ENCODE peak calls at places on chromosome 19, in seven cellular contexts. One of them, this sample, is unnamed.

GRCh38 chr19:18999896-19000620 is 33.3 kb downstream of the SUGP2 start:
- DNase-seq in cardiac fibroblast: peak
- DNase-seq in foreskin fibroblast: peak
- DNase-seq in thoracic aorta: no peak
- DNase-seq in fibroblast of mammary gland: peak
- DNase-seq in MM.1S: no peak
- DNase-seq in body of pancreas: no peak
- DNase-seq in this sample: no peak

GRCh38 chr19:19538077-19538764 is at the start of gene CILP2:
- DNase-seq in foreskin fibroblast: peak
- DNase-seq in cardiac fibroblast: no peak
- DNase-seq in thoracic aorta: no peak
- DNase-seq in body of pancreas: peak
- DNase-seq in MM.1S: no peak
- DNase-seq in fibroblast of mammary gland: no peak
- DNase-seq in this sample: no peak

GRCh38 chr19:54462072-54462712 is 1.4 kb downstream of the LENG9 start:
- DNase-seq in foreskin fibroblast: peak
- DNase-seq in fibroblast of mammary gland: no peak
- DNase-seq in thoracic aorta: no peak
- DNase-seq in body of pancreas: peak
- DNase-seq in MM.1S: no peak
- DNase-seq in cardiac fibroblast: no peak
- DNase-seq in this sample: no peak

GRCh38 chr19:44614313-44614712 is 950 bp downstream of the IGSF23 start:
- DNase-seq in foreskin fibroblast: no peak
- DNase-seq in cardiac fibroblast: no peak
- DNase-seq in body of pancreas: no peak
- DNase-seq in fibroblast of mammary gland: no peak
- DNase-seq in MM.1S: no peak
- DNase-seq in thoracic aorta: no peak
- DNase-seq in this sample: no peak

GRCh38 chr19:28426110-28426901 is 786.6 kb downstream of the UQCRFS1 start:
- DNase-seq in foreskin fibroblast: no peak
- DNase-seq in body of pancreas: no peak
- DNase-seq in cardiac fibroblast: no peak
- DNase-seq in MM.1S: no peak
- DNase-seq in thoracic aorta: no peak
- DNase-seq in fibroblast of mammary gland: no peak
- DNase-seq in this sample: no peak

GRCh38 chr19:14089662-14090508 is 666 bp downstream of the SAMD1 start:
- DNase-seq in body of pancreas: peak
- DNase-seq in fibroblast of mammary gland: peak
- DNase-seq in foreskin fibroblast: peak
- DNase-seq in thoracic aorta: no peak
- DNase-seq in cardiac fibroblast: peak
- DNase-seq in MM.1S: peak
- DNase-seq in this sample: no peak

GRCh38 chr19:45630463-45630862 is 8.7 kb downstream of the EML2 start:
- DNase-seq in fibroblast of mammary gland: peak
- DNase-seq in cardiac fibroblast: peak
- DNase-seq in MM.1S: peak
- DNase-seq in foreskin fibroblast: peak
- DNase-seq in body of pancreas: no peak
- DNase-seq in thoracic aorta: no peak
- DNase-seq in this sample: peak

GRCh38 chr19:20640545-20640944 is 20.8 kb downstream of the ZNF626 start:
- DNase-seq in fibroblast of mammary gland: no peak
- DNase-seq in MM.1S: no peak
- DNase-seq in cardiac fibroblast: no peak
- DNase-seq in body of pancreas: no peak
- DNase-seq in thoracic aorta: no peak
- DNase-seq in foreskin fibroblast: no peak
- DNase-seq in this sample: no peak

GRCh38 chr19:50909240-50910070 is 1.7 kb downstream of the KLK4 start:
- DNase-seq in fibroblast of mammary gland: peak
- DNase-seq in foreskin fibroblast: peak
- DNase-seq in cardiac fibroblast: peak
- DNase-seq in MM.1S: no peak
- DNase-seq in thoracic aorta: no peak
- DNase-seq in body of pancreas: peak
- DNase-seq in this sample: no peak

GRCh38 chr19:45768644-45769053 is 403 bp downstream of the SIX5 start:
- DNase-seq in cardiac fibroblast: peak
- DNase-seq in body of pancreas: peak
- DNase-seq in thoracic aorta: no peak
- DNase-seq in foreskin fibroblast: peak
- DNase-seq in MM.1S: peak
- DNase-seq in fibroblast of mammary gland: peak
- DNase-seq in this sample: no peak

GRCh38 chr19:48359123-48359522 is 4.6 kb downstream of the TMEM143 start:
- DNase-seq in MM.1S: no peak
- DNase-seq in thoracic aorta: no peak
- DNase-seq in body of pancreas: no peak
- DNase-seq in foreskin fibroblast: no peak
- DNase-seq in cardiac fibroblast: no peak
- DNase-seq in fibroblast of mammary gland: no peak
- DNase-seq in this sample: no peak

GRCh38 chr19:13208131-13208963 is 58.1 kb downstream of the IER2 start:
- DNase-seq in thoracic aorta: no peak
- DNase-seq in body of pancreas: no peak
- DNase-seq in foreskin fibroblast: peak
- DNase-seq in cardiac fibroblast: peak
- DNase-seq in fibroblast of mammary gland: peak
- DNase-seq in MM.1S: peak
- DNase-seq in this sample: peak

GRCh38 chr19:58305932-58306323 is 751 bp downstream of the ERVK3-1 start:
- DNase-seq in fibroblast of mammary gland: peak
- DNase-seq in foreskin fibroblast: no peak
- DNase-seq in cardiac fibroblast: peak
- DNase-seq in body of pancreas: no peak
- DNase-seq in thoracic aorta: no peak
- DNase-seq in MM.1S: peak
- DNase-seq in this sample: no peak

GRCh38 chr19:10568444-10568825 is 344 bp downstream of the CDKN2D start:
- DNase-seq in body of pancreas: peak
- DNase-seq in foreskin fibroblast: peak
- DNase-seq in MM.1S: peak
- DNase-seq in thoracic aorta: no peak
- DNase-seq in fibroblast of mammary gland: no peak
- DNase-seq in cardiac fibroblast: no peak
- DNase-seq in this sample: no peak

GRCh38 chr19:17996826-17997316 is 11.1 kb upstream of the ARRDC2 start:
- DNase-seq in fibroblast of mammary gland: peak
- DNase-seq in body of pancreas: peak
- DNase-seq in foreskin fibroblast: peak
- DNase-seq in cardiac fibroblast: peak
- DNase-seq in MM.1S: peak
- DNase-seq in thoracic aorta: no peak
- DNase-seq in this sample: no peak

GRCh38 chr19:4183967-4184717 is 1.7 kb downstream of the ANKRD24 start:
- DNase-seq in fibroblast of mammary gland: no peak
- DNase-seq in cardiac fibroblast: no peak
- DNase-seq in body of pancreas: no peak
- DNase-seq in MM.1S: no peak
- DNase-seq in thoracic aorta: no peak
- DNase-seq in foreskin fibroblast: no peak
- DNase-seq in this sample: no peak

GRCh38 chr19:16944626-16945363 is 56.0 kb downstream of the F2RL3 start:
- DNase-seq in thoracic aorta: no peak
- DNase-seq in fibroblast of mammary gland: no peak
- DNase-seq in body of pancreas: no peak
- DNase-seq in MM.1S: no peak
- DNase-seq in foreskin fibroblast: no peak
- DNase-seq in cardiac fibroblast: no peak
- DNase-seq in this sample: no peak

GRCh38 chr19:35063940-35064818 is 22.7 kb downstream of the HPN start:
- DNase-seq in MM.1S: no peak
- DNase-seq in body of pancreas: peak
- DNase-seq in foreskin fibroblast: peak
- DNase-seq in fibroblast of mammary gland: peak
- DNase-seq in cardiac fibroblast: peak
- DNase-seq in thoracic aorta: no peak
- DNase-seq in this sample: no peak

GRCh38 chr19:14497347-14497921 is 1.5 kb upstream of the GIPC1 start:
- DNase-seq in fibroblast of mammary gland: no peak
- DNase-seq in MM.1S: no peak
- DNase-seq in body of pancreas: no peak
- DNase-seq in cardiac fibroblast: peak
- DNase-seq in foreskin fibroblast: peak
- DNase-seq in thoracic aorta: no peak
- DNase-seq in this sample: no peak

GRCh38 chr19:4557186-4557970 is 2.1 kb downstream of the SEMA6B start:
- DNase-seq in foreskin fibroblast: no peak
- DNase-seq in MM.1S: no peak
- DNase-seq in cardiac fibroblast: no peak
- DNase-seq in fibroblast of mammary gland: no peak
- DNase-seq in body of pancreas: no peak
- DNase-seq in thoracic aorta: no peak
- DNase-seq in this sample: no peak

GRCh38 chr19:12838182-12838890 is at the start of gene MAST1:
- DNase-seq in cardiac fibroblast: peak
- DNase-seq in foreskin fibroblast: peak
- DNase-seq in body of pancreas: peak
- DNase-seq in MM.1S: peak
- DNase-seq in thoracic aorta: no peak
- DNase-seq in fibroblast of mammary gland: no peak
- DNase-seq in this sample: no peak

GRCh38 chr19:21398851-21399250 is 1.9 kb downstream of the ZNF493 start:
- DNase-seq in foreskin fibroblast: peak
- DNase-seq in body of pancreas: no peak
- DNase-seq in cardiac fibroblast: no peak
- DNase-seq in MM.1S: no peak
- DNase-seq in fibroblast of mammary gland: peak
- DNase-seq in thoracic aorta: no peak
- DNase-seq in this sample: no peak

GRCh38 chr19:16886305-16886880 is 2.4 kb upstream of the F2RL3 start:
- DNase-seq in foreskin fibroblast: peak
- DNase-seq in MM.1S: no peak
- DNase-seq in fibroblast of mammary gland: peak
- DNase-seq in thoracic aorta: no peak
- DNase-seq in body of pancreas: peak
- DNase-seq in cardiac fibroblast: peak
- DNase-seq in this sample: no peak

GRCh38 chr19:5968431-5969373 is 9.2 kb downstream of the RANBP3 start:
- DNase-seq in foreskin fibroblast: no peak
- DNase-seq in fibroblast of mammary gland: no peak
- DNase-seq in body of pancreas: peak
- DNase-seq in thoracic aorta: no peak
- DNase-seq in cardiac fibroblast: no peak
- DNase-seq in MM.1S: peak
- DNase-seq in this sample: no peak

GRCh38 chr19:49635530-49636229 is 4.3 kb downstream of the RRAS start:
- DNase-seq in fibroblast of mammary gland: peak
- DNase-seq in foreskin fibroblast: peak
- DNase-seq in cardiac fibroblast: peak
- DNase-seq in body of pancreas: no peak
- DNase-seq in thoracic aorta: no peak
- DNase-seq in MM.1S: no peak
- DNase-seq in this sample: no peak
- TF ChIP-seq CTCF in fibroblast of mammary gland: no peak
- TF ChIP-seq CTCF in foreskin fibroblast: peak
- TF ChIP-seq CTCF in cardiac fibroblast: no peak
- TF ChIP-seq CTCF in body of pancreas: no peak
- TF ChIP-seq CTCF in thoracic aorta: no peak
- TF ChIP-seq CTCF in MM.1S: no peak
- TF ChIP-seq CTCF in this sample: peak

GRCh38 chr19:39335168-39335567 is 675 bp downstream of the GMFG start:
- DNase-seq in foreskin fibroblast: no peak
- DNase-seq in fibroblast of mammary gland: no peak
- DNase-seq in thoracic aorta: no peak
- DNase-seq in cardiac fibroblast: no peak
- DNase-seq in body of pancreas: no peak
- DNase-seq in MM.1S: no peak
- DNase-seq in this sample: no peak
- H3K4me3 ChIP-seq in foreskin fibroblast: no peak
- H3K4me3 ChIP-seq in fibroblast of mammary gland: no peak
- H3K4me3 ChIP-seq in thoracic aorta: peak
- H3K4me3 ChIP-seq in cardiac fibroblast: no peak
- H3K4me3 ChIP-seq in body of pancreas: no peak
- H3K4me3 ChIP-seq in MM.1S: peak
- H3K4me3 ChIP-seq in this sample: no peak

DNA sequence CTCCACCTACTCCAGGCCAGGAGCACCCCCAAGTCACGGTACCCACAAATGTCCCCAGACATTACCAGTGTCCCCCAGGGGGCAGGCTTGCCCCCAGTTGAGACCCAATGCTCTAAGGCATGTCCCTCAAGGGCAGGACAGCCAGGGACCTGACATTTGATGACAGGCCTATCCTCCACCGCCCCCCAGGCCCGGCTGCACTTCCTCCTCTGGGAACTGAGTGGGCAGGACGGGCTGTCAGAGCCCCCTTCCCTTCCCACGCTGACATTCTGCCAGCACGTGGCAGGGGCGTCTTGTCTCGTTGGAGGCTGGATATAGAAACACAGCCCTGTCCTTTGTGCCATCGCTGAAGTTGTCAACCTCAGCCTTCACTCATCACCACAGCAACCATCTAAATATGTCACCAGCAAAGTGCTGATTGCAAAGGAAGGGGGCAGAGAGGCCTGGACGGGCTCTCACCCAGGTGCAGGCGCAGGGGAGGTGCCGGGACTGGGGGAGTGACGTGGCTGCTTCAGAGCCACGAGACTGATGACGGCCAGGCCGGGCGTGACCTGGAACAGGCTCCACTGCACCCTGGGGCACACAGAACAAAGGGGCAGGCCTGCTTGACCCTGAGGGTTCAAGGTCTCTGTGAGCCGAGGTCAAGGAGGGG is 38.4 kb downstream of the GNG7 start:
- DNase-seq in body of pancreas: peak
- DNase-seq in fibroblast of mammary gland: no peak
- DNase-seq in cardiac fibroblast: peak
- DNase-seq in thoracic aorta: no peak
- DNase-seq in MM.1S: peak
- DNase-seq in foreskin fibroblast: no peak
- DNase-seq in this sample: no peak
- TF ChIP-seq CTCF in body of pancreas: no peak
- TF ChIP-seq CTCF in fibroblast of mammary gland: peak
- TF ChIP-seq CTCF in cardiac fibroblast: no peak
- TF ChIP-seq CTCF in thoracic aorta: no peak
- TF ChIP-seq CTCF in MM.1S: peak
- TF ChIP-seq CTCF in foreskin fibroblast: peak
- TF ChIP-seq CTCF in this sample: no peak

DNA sequence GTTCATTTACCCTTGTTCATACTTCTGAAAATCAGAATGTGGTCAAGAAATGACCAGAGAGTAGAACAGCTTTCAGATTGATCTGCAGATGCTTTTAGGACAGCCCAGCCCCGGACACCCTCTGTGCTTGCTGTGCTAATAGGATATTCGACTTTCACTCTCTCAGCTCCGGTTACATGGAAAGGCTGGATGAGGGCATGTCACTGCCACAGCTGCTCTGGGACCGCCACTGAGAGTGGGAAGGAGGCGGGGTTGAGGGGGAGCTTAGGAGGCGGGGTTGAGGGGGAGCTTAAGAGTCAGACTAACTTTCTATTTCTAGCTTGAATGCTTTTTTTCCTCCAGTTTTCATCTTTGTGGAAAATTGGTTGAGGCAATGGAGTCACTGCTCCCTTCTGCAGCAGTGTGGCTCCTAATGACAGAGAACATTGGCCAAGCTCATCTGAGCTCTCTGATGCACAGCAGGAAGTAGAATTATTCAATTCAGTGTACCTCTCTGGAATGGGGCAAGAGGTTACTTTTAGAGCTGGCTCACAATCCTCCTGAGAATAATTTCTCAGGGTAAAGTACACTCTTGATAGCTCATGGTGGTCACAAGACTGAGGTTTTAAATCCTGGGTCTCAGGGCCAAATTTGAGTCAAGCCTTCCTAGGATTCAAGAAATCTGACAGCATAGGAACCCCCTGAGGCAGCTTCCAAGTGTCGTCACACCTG is 74.6 kb upstream of the NPAS1 start:
- DNase-seq in foreskin fibroblast: peak
- DNase-seq in fibroblast of mammary gland: peak
- DNase-seq in thoracic aorta: peak
- DNase-seq in cardiac fibroblast: peak
- DNase-seq in MM.1S: peak
- DNase-seq in body of pancreas: peak
- DNase-seq in this sample: no peak
- H3K4me3 ChIP-seq in foreskin fibroblast: peak
- H3K4me3 ChIP-seq in fibroblast of mammary gland: no peak
- H3K4me3 ChIP-seq in thoracic aorta: peak
- H3K4me3 ChIP-seq in cardiac fibroblast: no peak
- H3K4me3 ChIP-seq in MM.1S: no peak
- H3K4me3 ChIP-seq in body of pancreas: no peak
- H3K4me3 ChIP-seq in this sample: peak

This sample was measured in AG04449.